ENCODE peak calls at places on chromosomes 1 and 21, in ten cellular contexts. K is GM12865; D is epithelial cell of esophagus; E is midbrain; U is NCI-H345; Q is activated CD8-positive, alpha-beta T cell treated with anti-CD3 and anti-CD28 coated beads for 36 hours; I is T-helper 9 cell; S is mucosa of gallbladder; Y is amniotic stem cell; M is activated CD4-positive, alpha-beta T cell treated with anti-CD3 and anti-CD28 coated beads, Interleukin-2, amount 50 U/mL, for 4 hours. T is an unnamed sample.

GRCh38 chr1:206472454-206472853 is 2.2 kb downstream of the IKBKE start:
- DNase-seq in K (peak; percentile 43), D (peak; percentile 49), E (no peak), U (no peak), Q (peak; percentile 60), I (no peak), S (no peak), Y (no peak), M (no peak), T (no peak)

GRCh38 chr1:202210370-202210769 is 16.8 kb downstream of the LGR6 start:
- DNase-seq in K (no peak), D (peak; percentile 65), E (peak; percentile 20), U (peak; percentile 68), Q (no peak), I (no peak), S (no peak), Y (no peak), M (no peak), T (peak; percentile 29)

GRCh38 chr1:58722967-58723366 is 23.1 kb upstream of the MYSM1 start:
- DNase-seq in K (no peak), D (no peak), E (no peak), U (no peak), Q (no peak), I (no peak), S (no peak), Y (no peak), M (no peak), T (no peak)

GRCh38 chr1:190747643-190748186 is 270.1 kb upstream of the BRINP3 start:
- DNase-seq in K (no peak), D (no peak), E (no peak), U (no peak), Q (no peak), I (no peak), S (no peak), Y (peak; percentile 4), M (no peak), T (no peak)

GRCh38 chr1:5481889-5482288 is 510.3 kb downstream of the NPHP4 start:
- DNase-seq in K (peak; percentile 29), D (no peak), E (no peak), U (no peak), Q (peak; percentile 68), I (no peak), S (no peak), Y (no peak), M (peak; percentile 19), T (no peak)

GRCh38 chr1:60589046-60589748 is 493.2 kb upstream of the NFIA start:
- DNase-seq in K (no peak), D (no peak), E (no peak), U (no peak), Q (no peak), I (no peak), S (no peak), Y (no peak), M (no peak), T (no peak)

GRCh38 chr1:227449051-227449450 is 114.3 kb upstream of the ZNF678 start:
- DNase-seq in K (peak; percentile 49), D (peak; percentile 33), E (no peak), U (no peak), Q (peak; percentile 52), I (no peak), S (no peak), Y (no peak), M (no peak), T (peak; percentile 53)

GRCh38 chr1:29645586-29645985 is 409.3 kb downstream of the PTPRU start:
- DNase-seq in K (no peak), D (no peak), E (no peak), U (no peak), Q (no peak), I (no peak), S (no peak), Y (no peak), M (no peak), T (no peak)

GRCh38 chr1:231485029-231485784 is 43.3 kb upstream of the TSNAX start:
- DNase-seq in K (no peak), D (no peak), E (no peak), U (no peak), Q (no peak), I (no peak), S (no peak), Y (no peak), M (no peak), T (no peak)

GRCh38 chr21:45041351-45041805 is 33.0 kb upstream of the ADARB1 start:
- DNase-seq in K (no peak), D (no peak), E (no peak), U (no peak), Q (no peak), I (no peak), S (peak; percentile 58), Y (no peak), M (no peak), T (no peak)

GRCh38 chr21:38400195-38400695 is 98.0 kb downstream of the ERG start:
- DNase-seq in K (no peak), D (no peak), E (no peak), U (no peak), Q (no peak), I (no peak), S (no peak), Y (no peak), M (no peak), T (no peak)